ENCODE peak calls at places on chromosome 4, in eight cellular contexts. F is effector CD4-positive, alpha-beta T cell; A is AG20443; P is stimulated activated CD8-positive, alpha-beta memory T cell treated with anti-CD3 and anti-CD28 coated beads, Interleukin-15, amount 100 ng/mL, for 24 hours; T is astrocyte of the spinal cord; U is GM12864; R is NCI-H774; N is CD4-positive, alpha-beta memory T cell. X is an unnamed sample.

GRCh38 chr4:88378691-88379559 is at the start of gene HERC6:
- DNase-seq in F (peak), A (peak), P (peak), T (peak), U (peak), R (peak), N (peak), X (peak)

GRCh38 chr4:177267911-177268310 is 41.8 kb upstream of the NEIL3 start:
- DNase-seq in F (no peak), A (no peak), P (no peak), T (no peak), U (no peak), R (no peak), N (no peak), X (no peak)

GRCh38 chr4:66275381-66276060 is 605.2 kb upstream of the EPHA5 start:
- DNase-seq in F (no peak), A (no peak), P (no peak), T (peak), U (no peak), R (no peak), N (no peak), X (no peak)

GRCh38 chr4:157806176-157806575 is 366.6 kb downstream of the GASK1B start:
- DNase-seq in F (no peak), A (no peak), P (no peak), T (no peak), U (no peak), R (no peak), N (no peak), X (no peak)

GRCh38 chr4:160180206-160180605 is 1077.3 kb downstream of the RAPGEF2 start:
- DNase-seq in F (no peak), A (no peak), P (no peak), T (peak), U (no peak), R (no peak), N (no peak), X (no peak)

GRCh38 chr4:92305148-92305877 is 1.5 kb downstream of the GRID2 start:
- DNase-seq in F (no peak), A (peak), P (no peak), T (peak), U (no peak), R (no peak), N (no peak), X (no peak)

GRCh38 chr4:73608677-73609594 is 11.3 kb downstream of the RASSF6 start:
- DNase-seq in F (no peak), A (no peak), P (no peak), T (peak), U (no peak), R (peak), N (no peak), X (no peak)

GRCh38 chr4:148442830-148443549 is 776 bp upstream of the NR3C2 start:
- DNase-seq in F (no peak), A (peak), P (no peak), T (no peak), U (no peak), R (no peak), N (no peak), X (no peak)

GRCh38 chr4:20684852-20685763 is 15.2 kb upstream of the PACRGL start:
- DNase-seq in F (no peak), A (peak), P (no peak), T (peak), U (no peak), R (peak), N (no peak), X (no peak)

GRCh38 chr4:114598191-114599121 is at the start of gene UGT8:
- DNase-seq in F (no peak), A (peak), P (no peak), T (peak), U (no peak), R (peak), N (no peak), X (no peak)

GRCh38 chr4:39922389-39922788 is 55.3 kb downstream of the PDS5A start:
- DNase-seq in F (no peak), A (no peak), P (no peak), T (no peak), U (no peak), R (no peak), N (no peak), X (no peak)

GRCh38 chr4:47510036-47510435 is 25.0 kb downstream of the ATP10D start:
- DNase-seq in F (no peak), A (no peak), P (no peak), T (no peak), U (no peak), R (no peak), N (no peak), X (no peak)

GRCh38 chr4:2937146-2937857 is 25.9 kb downstream of the NOP14 start:
- DNase-seq in F (no peak), A (no peak), P (no peak), T (peak), U (no peak), R (no peak), N (peak), X (peak)

GRCh38 chr4:93870876-93871458 is 42.4 kb downstream of the ATOH1 start:
- DNase-seq in F (no peak), A (no peak), P (no peak), T (no peak), U (no peak), R (no peak), N (no peak), X (no peak)

GRCh38 chr4:80186666-80187065 is 10.6 kb upstream of the PRDM8 start:
- DNase-seq in F (no peak), A (no peak), P (no peak), T (no peak), U (no peak), R (no peak), N (no peak), X (no peak)

GRCh38 chr4:78951862-78952472 is 12.7 kb upstream of the PAQR3 start:
- DNase-seq in F (peak), A (peak), P (no peak), T (peak), U (no peak), R (no peak), N (no peak), X (no peak)

GRCh38 chr4:38266616-38267015 is 306.4 kb downstream of the PTTG2 start:
- DNase-seq in F (no peak), A (peak), P (no peak), T (peak), U (no peak), R (no peak), N (no peak), X (no peak)

GRCh38 chr4:61397174-61397573 is 197.0 kb downstream of the ADGRL3 start:
- DNase-seq in F (no peak), A (no peak), P (no peak), T (peak), U (no peak), R (no peak), N (no peak), X (no peak)

GRCh38 chr4:146439999-146440398 is 81.7 kb downstream of the SLC10A7 start:
- DNase-seq in F (no peak), A (no peak), P (no peak), T (no peak), U (no peak), R (no peak), N (no peak), X (no peak)

GRCh38 chr4:123090886-123091285 is 168.5 kb upstream of the NUDT6 start:
- DNase-seq in F (no peak), A (no peak), P (no peak), T (no peak), U (no peak), R (no peak), N (no peak), X (no peak)

GRCh38 chr4:54959656-54960055 is 165.7 kb downstream of the KDR start:
- DNase-seq in F (no peak), A (peak), P (no peak), T (peak), U (no peak), R (no peak), N (no peak), X (no peak)

GRCh38 chr4:185201983-185202962 is 1.5 kb downstream of the CFAP97 start:
- DNase-seq in F (peak), A (no peak), P (no peak), T (no peak), U (no peak), R (no peak), N (peak), X (no peak)

GRCh38 chr4:105683038-105683437 is 25.5 kb downstream of the INTS12 start:
- DNase-seq in F (no peak), A (no peak), P (no peak), T (no peak), U (no peak), R (no peak), N (no peak), X (no peak)

GRCh38 chr4:71938776-71939175 is 93.0 kb upstream of the NPFFR2 start:
- DNase-seq in F (no peak), A (no peak), P (no peak), T (peak), U (no peak), R (no peak), N (no peak), X (no peak)

GRCh38 chr4:124854968-124855367 is 142.4 kb upstream of the ANKRD50 start:
- DNase-seq in F (no peak), A (peak), P (no peak), T (peak), U (peak), R (no peak), N (no peak), X (no peak)

GRCh38 chr4:3342182-3342854 is 49.5 kb downstream of the RGS12 start:
- DNase-seq in F (no peak), A (peak), P (no peak), T (peak), U (no peak), R (no peak), N (no peak), X (no peak)

GRCh38 chr4:55169352-55169959 is 44.1 kb upstream of the KDR start:
- DNase-seq in F (no peak), A (no peak), P (no peak), T (no peak), U (no peak), R (no peak), N (no peak), X (no peak)

GRCh38 chr4:104064650-104065577 is 345.1 kb upstream of the TACR3 start:
- DNase-seq in F (no peak), A (peak), P (no peak), T (peak), U (peak), R (peak), N (no peak), X (no peak)

GRCh38 chr4:185576918-185577591 is 41.7 kb upstream of the PDLIM3 start:
- DNase-seq in F (no peak), A (no peak), P (no peak), T (no peak), U (no peak), R (no peak), N (no peak), X (no peak)

GRCh38 chr4:110622841-110623709 is at the start of gene PITX2:
- DNase-seq in F (no peak), A (peak), P (no peak), T (peak), U (no peak), R (no peak), N (no peak), X (peak)

GRCh38 chr4:106676173-106676921 is 307.8 kb upstream of the GIMD1 start:
- DNase-seq in F (no peak), A (peak), P (no peak), T (peak), U (no peak), R (no peak), N (no peak), X (no peak)

GRCh38 chr4:534101-534575 is 35.1 kb downstream of the PIGG start:
- DNase-seq in F (no peak), A (no peak), P (no peak), T (no peak), U (no peak), R (no peak), N (no peak), X (no peak)

GRCh38 chr4:77344784-77345183 is 187.8 kb downstream of the CCNG2 start:
- DNase-seq in F (no peak), A (no peak), P (no peak), T (no peak), U (no peak), R (no peak), N (no peak), X (no peak)

GRCh38 chr4:38105475-38105874 is 145.3 kb downstream of the PTTG2 start:
- DNase-seq in F (no peak), A (no peak), P (no peak), T (no peak), U (no peak), R (peak), N (no peak), X (no peak)

GRCh38 chr4:39591290-39591689 is 47.4 kb downstream of the SMIM14 start:
- DNase-seq in F (no peak), A (no peak), P (no peak), T (no peak), U (no peak), R (no peak), N (no peak), X (no peak)

GRCh38 chr4:40613456-40613855 is 16.2 kb downstream of the RBM47 start:
- DNase-seq in F (no peak), A (no peak), P (no peak), T (peak), U (no peak), R (no peak), N (no peak), X (no peak)

GRCh38 chr4:124941267-124941666 is 228.7 kb upstream of the ANKRD50 start:
- DNase-seq in F (no peak), A (no peak), P (no peak), T (peak), U (no peak), R (no peak), N (no peak), X (no peak)

GRCh38 chr4:48212165-48212564 is 57.5 kb downstream of the TEC start:
- DNase-seq in F (no peak), A (no peak), P (no peak), T (no peak), U (peak), R (no peak), N (no peak), X (no peak)

GRCh38 chr4:114464873-114465272 is 133.7 kb upstream of the UGT8 start:
- DNase-seq in F (no peak), A (peak), P (no peak), T (no peak), U (no peak), R (no peak), N (no peak), X (no peak)

X was measured in uterus.